ENCODE peak calls at places on chromosomes 6 and 20, in five cellular contexts. V is HepG2, T is GM12891, D is GM12878, N is H1. R is an unnamed sample.

GRCh38 chr20:5316188-5317158 is at the start of gene PROKR2:
- DNase-seq in V (no peak), T (no peak), D (no peak), N (peak), R (no peak)

GRCh38 chr6:158068156-158068892 is 86.7 kb downstream of the SYNJ2 start:
- DNase-seq in V (no peak), T (no peak), D (no peak), N (no peak), R (no peak)

GRCh38 chr6:83430606-83431544 is at the start of gene ME1:
- DNase-seq in V (no peak), T (peak), D (peak), N (peak), R (peak)

GRCh38 chr20:3645309-3646066 is 17.7 kb downstream of the GFRA4 start:
- DNase-seq in V (no peak), T (no peak), D (no peak), N (no peak), R (no peak)

GRCh38 chr20:58584051-58584824 is 66.8 kb upstream of the STX16 start:
- DNase-seq in V (no peak), T (no peak), D (no peak), N (no peak), R (no peak)

GRCh38 chr6:13538084-13538483 is 36.3 kb upstream of the SIRT5 start:
- DNase-seq in V (peak), T (no peak), D (no peak), N (no peak), R (peak)

GRCh38 chr20:63589261-63590217 is 15.5 kb upstream of the HELZ2 start:
- DNase-seq in V (no peak), T (no peak), D (no peak), N (no peak), R (no peak)

GRCh38 chr20:49607568-49607967 is 39.6 kb upstream of the PTGIS start:
- DNase-seq in V (no peak), T (no peak), D (no peak), N (no peak), R (no peak)

GRCh38 chr20:25288291-25289181 is 40.7 kb downstream of the PYGB start:
- DNase-seq in V (no peak), T (peak), D (peak), N (no peak), R (peak)

GRCh38 chr6:13604546-13605416 is 10.4 kb upstream of the NOL7 start:
- DNase-seq in V (peak), T (no peak), D (no peak), N (no peak), R (no peak)

GRCh38 chr20:17503501-17504325 is 27.5 kb downstream of the BFSP1 start:
- DNase-seq in V (no peak), T (no peak), D (no peak), N (no peak), R (no peak)

GRCh38 chr6:118993358-118993757 is 58.4 kb upstream of the MCM9 start:
- DNase-seq in V (no peak), T (no peak), D (no peak), N (no peak), R (no peak)

GRCh38 chr20:32327087-32327681 is 30.9 kb upstream of the ASXL1 start:
- DNase-seq in V (peak), T (no peak), D (no peak), N (no peak), R (no peak)

GRCh38 chr20:38617011-38617829 is 15.6 kb downstream of the ARHGAP40 start:
- DNase-seq in V (peak), T (no peak), D (no peak), N (no peak), R (no peak)

GRCh38 chr6:70215460-70215859 is 87.4 kb downstream of the COL9A1 start:
- DNase-seq in V (no peak), T (no peak), D (no peak), N (no peak), R (no peak)

GRCh38 chr20:36542019-36542488 is 735 bp downstream of the MYL9 start:
- DNase-seq in V (peak), T (no peak), D (no peak), N (no peak), R (no peak)

GRCh38 chr6:148317739-148318138 is 24.9 kb upstream of the SASH1 start:
- DNase-seq in V (no peak), T (no peak), D (no peak), N (no peak), R (no peak)

GRCh38 chr20:45998761-45999160 is 9.9 kb upstream of the MMP9 start:
- DNase-seq in V (no peak), T (no peak), D (no peak), N (no peak), R (no peak)

GRCh38 chr6:42190784-42191183 is 4.0 kb downstream of the GUCA1B start:
- DNase-seq in V (no peak), T (no peak), D (no peak), N (no peak), R (no peak)

GRCh38 chr6:11366183-11366933 is 133.9 kb upstream of the NEDD9 start:
- DNase-seq in V (no peak), T (peak), D (peak), N (no peak), R (no peak)

GRCh38 chr20:43925786-43926185 is 11.1 kb downstream of the TOX2 start:
- DNase-seq in V (no peak), T (no peak), D (no peak), N (no peak), R (no peak)

GRCh38 chr20:63151554-63152321 is 64.2 kb downstream of the YTHDF1 start:
- DNase-seq in V (no peak), T (no peak), D (no peak), N (no peak), R (no peak)

GRCh38 chr6:36938536-36938935 is 16.0 kb upstream of the PI16 start:
- DNase-seq in V (no peak), T (no peak), D (no peak), N (no peak), R (no peak)

GRCh38 chr6:15941168-15941567 is 187.7 kb upstream of the MYLIP start:
- DNase-seq in V (no peak), T (no peak), D (no peak), N (no peak), R (no peak)

GRCh38 chr20:25738198-25738597 is 41.5 kb upstream of the ZNF337 start:
- DNase-seq in V (no peak), T (no peak), D (no peak), N (no peak), R (no peak)

GRCh38 chr6:35489995-35490791 is 6.7 kb downstream of the TEAD3 start:
- DNase-seq in V (no peak), T (no peak), D (no peak), N (peak), R (no peak)
- TF ChIP-seq POLR2AphosphoS5 in V (no peak), T (no peak), D (no peak), N (peak), R (no peak)

GRCh38 chr20:22796465-22797077 is 212.2 kb upstream of the FOXA2 start:
- DNase-seq in V (no peak), T (no peak), D (no peak), N (no peak), R (no peak)
- TF ChIP-seq TAF1 in V (no peak), T (no peak), D (no peak), N (no peak), R (no peak)

GRCh38 chr6:94376876-94377275 is 957.5 kb upstream of the EPHA7 start:
- DNase-seq in V (no peak), T (no peak), D (no peak), N (no peak), R (no peak)
- TF ChIP-seq POLR2A in V (no peak), T (no peak), D (no peak), N (no peak), R (no peak)

DNA sequence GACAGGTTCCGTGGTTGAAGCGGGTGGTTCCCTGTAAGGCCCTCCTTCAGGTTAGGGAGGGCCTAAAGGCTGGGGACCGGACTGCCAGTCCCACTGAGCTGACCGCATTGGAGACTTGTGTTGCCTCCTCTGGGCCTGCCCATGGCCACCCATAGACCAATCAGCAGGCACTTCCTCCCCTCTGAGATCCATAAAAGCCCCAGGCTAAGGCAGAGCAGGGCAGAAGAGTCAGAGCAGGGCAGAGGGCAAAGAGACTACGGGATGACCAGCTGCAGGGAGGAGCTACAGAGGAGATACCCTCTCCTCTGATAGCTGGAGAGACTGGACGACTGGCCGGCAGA is 537.4 kb downstream of the TENT5A start:
- DNase-seq in V (peak), T (no peak), D (no peak), N (no peak), R (no peak)
- TF ChIP-seq POLR2AphosphoS5 in V (no peak), T (no peak), D (no peak), N (no peak), R (no peak)

GRCh38 chr20:11431613-11432012 is 486.1 kb upstream of the BTBD3 start:
- DNase-seq in V (no peak), T (no peak), D (no peak), N (no peak), R (no peak)
- TF ChIP-seq TAF1 in V (no peak), T (no peak), D (no peak), N (no peak), R (no peak)